ENCODE peak calls at places on chromosomes 6 and 20, in seven cellular contexts. J is T-helper 1 cell; I is NB4; G is AG10803; F is stimulated activated CD8-positive, alpha-beta memory T cell treated with anti-CD3 and anti-CD28 coated beads, Interleukin-15, amount 100 ng/mL, for 24 hours; K is NCI-H345; H is stimulated activated naive CD8-positive, alpha-beta T cell treated with anti-CD3 and anti-CD28 coated beads, Interleukin-15, Interleukin-2, amounts not matched to agents 100 U/mL and 50 U/mL, for 24 hours. X is an unnamed sample.

GRCh38 chr6:292506-293184 is 358 bp downstream of the DUSP22 start:
- DNase-seq in H (peak; percentile 83), G (peak; percentile 37), J (peak; percentile 76), F (peak; percentile 50), I (peak; percentile 91), K (no peak), X (peak; percentile 76)

GRCh38 chr20:25195962-25196700 is 619 bp downstream of the ENTPD6 start:
- DNase-seq in J (no peak), K (peak; percentile 72), G (no peak), I (no peak), F (no peak), H (peak; percentile 45), X (peak; percentile 5)

GRCh38 chr20:38338849-38339520 is 7.3 kb upstream of the LBP start:
- DNase-seq in H (no peak), G (no peak), J (no peak), F (no peak), K (peak; percentile 12), I (no peak), X (no peak)

GRCh38 chr20:8757146-8757545 is 311.7 kb upstream of the PLCB4 start:
- DNase-seq in H (no peak), F (no peak), I (no peak), G (peak; percentile 95), J (no peak), K (no peak), X (no peak)

GRCh38 chr6:6676910-6677441 is 88.5 kb downstream of the LY86 start:
- DNase-seq in F (peak; percentile 65), G (peak; percentile 73), I (peak; percentile 90), K (peak; percentile 42), J (peak; percentile 43), H (peak; percentile 79), X (peak; percentile 68)

GRCh38 chr6:150485559-150486517 is 113.8 kb upstream of the PLEKHG1 start:
- DNase-seq in I (peak; percentile 34), F (no peak), H (no peak), G (peak; percentile 7), J (no peak), K (no peak), X (no peak)

GRCh38 chr6:93786474-93787330 is 367.3 kb upstream of the EPHA7 start:
- DNase-seq in K (peak; percentile 2), F (no peak), H (no peak), I (no peak), G (no peak), J (no peak), X (no peak)

GRCh38 chr6:40725390-40725789 is 138.2 kb upstream of the LRFN2 start:
- DNase-seq in J (no peak), K (no peak), G (no peak), F (no peak), I (no peak), H (no peak), X (no peak)

GRCh38 chr6:34056301-34056700 is 89.6 kb downstream of the GRM4 start:
- DNase-seq in F (no peak), G (peak; percentile 76), K (no peak), H (peak; percentile 20), J (no peak), I (no peak), X (no peak)

GRCh38 chr6:112941613-112942012 is 594.5 kb downstream of the RFPL4B start:
- DNase-seq in F (no peak), I (no peak), G (no peak), H (no peak), J (no peak), K (no peak), X (no peak)

GRCh38 chr6:87237804-87238203 is 82.4 kb downstream of the ZNF292 start:
- DNase-seq in F (no peak), G (peak; percentile 35), J (no peak), I (peak; percentile 47), H (no peak), K (no peak), X (no peak)